ENCODE peak calls at places on chromosomes 1 and 21, in eight cellular contexts. G is heart left ventricle, V is SK-N-SH, A is upper lobe of right lung, O is BJ, B is endothelial cell of umbilical vein, J is choroid plexus epithelial cell, C is HCT116. L is an unnamed sample.

GRCh38 chr1:7584157-7584556 is 186.9 kb upstream of the VAMP3 start:
- DNase-seq in B (no peak), A (peak; percentile 42), G (no peak), O (no peak), V (no peak), J (no peak), C (no peak), L (no peak)

GRCh38 chr1:153636312-153636711 is 2.4 kb downstream of the CHTOP start:
- DNase-seq in A (peak; percentile 2), V (no peak), G (no peak), B (no peak), O (no peak), C (no peak), J (no peak), L (no peak)

GRCh38 chr1:7847599-7847998 is 5.3 kb downstream of the UTS2 start:
- DNase-seq in C (no peak), A (no peak), G (no peak), V (no peak), J (peak; percentile 53), B (no peak), O (peak; percentile 47), L (peak; percentile 65)

GRCh38 chr1:175471039-175471800 is 272.2 kb downstream of the TNR start:
- DNase-seq in B (no peak), J (no peak), G (no peak), O (peak; percentile 47), C (no peak), A (no peak), V (no peak), L (peak; percentile 55)

GRCh38 chr21:16084776-16085364 is 355.1 kb downstream of the USP25 start:
- DNase-seq in B (no peak), O (peak; percentile 25), J (no peak), G (peak; percentile 51), C (no peak), A (no peak), V (no peak), L (no peak)

GRCh38 chr1:226349801-226350503 is 41.0 kb upstream of the LIN9 start:
- DNase-seq in J (peak; percentile 33), C (no peak), B (peak; percentile 83), O (no peak), G (no peak), V (peak; percentile 36), A (no peak), L (no peak)

GRCh38 chr21:44024895-44025353 is 12.8 kb downstream of the TRAPPC10 start:
- DNase-seq in C (no peak), B (peak; percentile 53), A (no peak), O (no peak), V (no peak), J (peak; percentile 91), G (peak; percentile 70), L (peak; percentile 29)

GRCh38 chr21:45892156-45892919 is 89.2 kb upstream of the COL6A1 start:
- DNase-seq in B (no peak), V (no peak), G (peak; percentile 23), J (no peak), A (no peak), O (no peak), C (no peak), L (no peak)

GRCh38 chr1:201682964-201683363 is 144.0 kb downstream of the NAV1 start:
- DNase-seq in A (no peak), J (no peak), C (no peak), B (no peak), G (no peak), V (no peak), O (no peak), L (no peak)

GRCh38 chr1:8497196-8497878 is 179.4 kb downstream of the SLC45A1 start:
- DNase-seq in B (no peak), G (no peak), J (peak; percentile 85), O (peak; percentile 26), V (no peak), C (no peak), A (no peak), L (peak; percentile 52)

GRCh38 chr1:180358649-180359048 is 128.6 kb downstream of the LHX4 start:
- DNase-seq in B (peak; percentile 30), G (peak; percentile 55), A (no peak), V (peak; percentile 59), J (peak; percentile 54), O (no peak), C (no peak), L (no peak)

GRCh38 chr1:218171302-218171893 is 113.7 kb upstream of the RRP15 start:
- DNase-seq in B (peak; percentile 42), C (peak; percentile 24), G (no peak), V (peak; percentile 35), A (no peak), O (no peak), J (peak; percentile 68), L (peak; percentile 7)

GRCh38 chr1:152460529-152460899 is 46.5 kb upstream of the CRNN start:
- DNase-seq in A (no peak), O (no peak), J (no peak), B (no peak), V (no peak), C (no peak), G (no peak), L (no peak)
- H3K4me3 ChIP-seq in A (no peak overlapping the region), O (no peak overlapping the region), J (no peak overlapping the region), B (no peak overlapping the region), V (peak overlapping the region; percentile 39), C (no peak overlapping the region), G (no peak overlapping the region), L (no peak overlapping the region)

DNA sequence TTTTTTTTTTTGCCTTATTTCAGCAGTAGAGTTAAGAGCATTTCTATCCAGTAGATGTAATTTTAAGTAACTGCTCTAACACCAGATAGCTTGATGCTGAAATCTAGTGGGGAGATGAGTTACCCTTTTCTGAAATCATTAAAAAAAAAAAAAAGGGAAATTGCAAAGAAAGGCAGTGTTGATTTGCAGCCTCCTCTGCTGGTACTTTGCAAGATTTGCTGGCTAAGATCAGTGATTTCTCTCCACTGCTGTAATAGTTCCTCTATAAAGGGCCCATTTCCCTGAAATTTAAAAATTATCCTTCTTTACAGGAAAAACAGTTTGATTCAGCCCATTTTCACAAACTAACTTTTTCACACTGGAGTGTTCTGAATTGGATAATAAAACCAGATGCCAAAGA is 120.6 kb downstream of the PTBP2 start:
- DNase-seq in J (peak; percentile 70), V (no peak), O (no peak), C (no peak), B (no peak), G (no peak), A (no peak), L (no peak)
- TF ChIP-seq CTCF in J (peak; percentile 75), V (peak; percentile 32), O (no peak), C (peak; percentile 32), B (no peak), G (no peak), A (no peak), L (peak; percentile 12)

GRCh38 chr1:171786534-171786933 is 5.1 kb downstream of the METTL13 start:
- DNase-seq in V (no peak), B (no peak), J (no peak), G (no peak), C (no peak), O (no peak), A (no peak), L (no peak)

GRCh38 chr1:171785766-171786165 is 4.3 kb downstream of the METTL13 start:
- DNase-seq in G (no peak), O (no peak), V (no peak), J (no peak), A (no peak), C (no peak), B (no peak), L (no peak)

GRCh38 chr1:171781167-171781875 is at the start of gene METTL13:
- DNase-seq in B (peak; percentile 100), A (peak; percentile 99), O (peak; percentile 97), G (peak; percentile 99), V (peak; percentile 96), C (peak; percentile 98), J (peak; percentile 99), L (peak; percentile 95)

GRCh38 chr1:171784779-171785178 is 3.3 kb downstream of the METTL13 start:
- DNase-seq in B (no peak), J (no peak), C (no peak), O (no peak), A (no peak), V (no peak), G (no peak), L (no peak)

DNA sequence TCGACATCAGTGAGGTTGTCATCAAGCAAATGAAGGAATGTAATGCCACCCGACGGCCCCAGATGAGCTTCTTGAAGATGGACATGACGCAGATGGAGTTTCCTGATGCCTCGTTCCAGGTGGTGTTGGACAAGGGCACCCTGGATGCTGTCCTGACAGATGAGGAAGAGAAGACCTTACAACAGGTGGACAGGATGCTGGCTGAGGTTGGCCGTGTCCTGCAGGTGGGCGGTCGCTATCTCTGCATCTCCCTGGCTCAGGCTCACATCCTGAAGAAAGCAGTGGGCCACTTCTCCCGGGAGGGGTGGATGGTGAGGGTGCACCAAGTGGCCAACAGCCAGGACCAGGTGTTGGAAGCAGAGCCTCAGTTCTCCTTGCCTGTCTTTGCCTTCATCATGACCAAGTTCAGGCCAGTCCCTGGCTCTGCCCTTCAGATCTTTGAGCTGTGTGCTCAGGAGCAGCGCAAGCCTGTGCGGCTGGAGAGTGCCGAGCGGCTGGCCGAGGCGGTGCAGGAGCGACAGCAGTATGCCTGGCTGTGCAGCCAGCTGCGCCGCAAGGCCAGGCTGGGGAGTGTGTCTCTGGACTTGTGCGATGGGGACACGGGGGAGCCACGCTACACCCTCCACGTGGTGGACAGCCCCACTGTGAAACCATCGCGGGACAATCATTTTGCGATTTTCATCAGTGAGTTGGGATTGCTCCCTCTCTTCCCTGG is 2.5 kb downstream of the METTL13 start:
- DNase-seq in O (no peak), V (no peak), B (no peak), A (no peak), C (no peak), G (no peak), J (no peak), L (no peak)
- H3K4me3 ChIP-seq in O (no peak overlapping the region), V (no peak overlapping the region), B (no peak overlapping the region), A (no peak overlapping the region), C (no peak overlapping the region), G (no peak overlapping the region), J (no peak overlapping the region), L (no peak overlapping the region)

GRCh38 chr1:29852248-29852647 is 615.9 kb downstream of the PTPRU start:
- DNase-seq in B (no peak), J (no peak), O (no peak), V (no peak), G (no peak), C (no peak), A (no peak), L (no peak)

GRCh38 chr1:29851666-29852065 is 615.3 kb downstream of the PTPRU start:
- DNase-seq in V (no peak), A (no peak), J (no peak), G (no peak), C (no peak), O (no peak), B (no peak), L (no peak)

GRCh38 chr1:29845910-29846309 is 609.6 kb downstream of the PTPRU start:
- DNase-seq in O (no peak), G (no peak), B (no peak), A (no peak), J (no peak), V (no peak), C (no peak), L (no peak)

GRCh38 chr1:29850358-29850757 is 614.0 kb downstream of the PTPRU start:
- DNase-seq in G (no peak), B (no peak), V (no peak), C (no peak), O (no peak), A (no peak), J (no peak), L (no peak)

GRCh38 chr1:29849038-29849750 is 612.9 kb downstream of the PTPRU start:
- DNase-seq in G (no peak), B (peak; percentile 21), A (no peak), O (no peak), V (peak; percentile 45), J (peak; percentile 40), C (no peak), L (no peak)
- TF ChIP-seq CTCF in G (peak; percentile 38), B (peak; percentile 23), A (peak; percentile 39), O (peak; percentile 57), V (peak; percentile 46), J (peak; percentile 62), C (peak; percentile 72), L (peak; percentile 63)